ENCODE peak calls at places on chromosomes 5 and 9, in five cellular contexts. C, F, S, G and V are unnamed samples.

GRCh38 chr5:41641621-41642020 is 131.2 kb upstream of the PLCXD3 start:
- DNase-seq in C (no peak), F (no peak), S (no peak), G (no peak), V (no peak)

GRCh38 chr9:98383758-98384157 is 128.3 kb upstream of the TBC1D2 start:
- DNase-seq in C (no peak), F (no peak), S (no peak), G (no peak), V (no peak)

GRCh38 chr5:81171769-81172168 is 61.4 kb upstream of the CKMT2 start:
- DNase-seq in C (no peak), F (no peak), S (no peak), G (no peak), V (no peak)

GRCh38 chr9:113573303-113573958 is 109.9 kb downstream of the RGS3 start:
- DNase-seq in C (no peak), F (no peak), S (no peak), G (no peak), V (no peak)

GRCh38 chr9:22683393-22684075 is 236.9 kb downstream of the DMRTA1 start:
- DNase-seq in C (no peak), F (no peak), S (peak; percentile 3), G (no peak), V (no peak)

GRCh38 chr5:95283022-95283615 is 1.8 kb downstream of the MCTP1 start:
- DNase-seq in C (peak; percentile 25), F (no peak), S (no peak), G (no peak), V (no peak)

GRCh38 chr9:98874721-98875255 is 67.3 kb downstream of the GALNT12 start:
- DNase-seq in C (no peak), F (no peak), S (no peak), G (no peak), V (no peak)

GRCh38 chr9:104836235-104836634 is 72.3 kb downstream of the NIPSNAP3B start:
- DNase-seq in C (no peak), F (no peak), S (no peak), G (no peak), V (no peak)

GRCh38 chr5:102421647-102422046 is 77.2 kb downstream of the SLCO6A1 start:
- DNase-seq in C (no peak), F (no peak), S (no peak), G (no peak), V (no peak)

GRCh38 chr9:38376266-38376665 is 16.2 kb upstream of the ALDH1B1 start:
- DNase-seq in C (no peak), F (no peak), S (no peak), G (no peak), V (no peak)

GRCh38 chr5:178590141-178590923 is at the start of gene COL23A1:
- DNase-seq in C (no peak), F (no peak), S (no peak), G (peak; percentile 74), V (no peak)

GRCh38 chr5:82163459-82164108 is 114.6 kb downstream of the RPS23 start:
- DNase-seq in C (no peak), F (no peak), S (no peak), G (no peak), V (no peak)

GRCh38 chr5:158976035-158976434 is 123.7 kb downstream of the EBF1 start:
- DNase-seq in C (no peak), F (no peak), S (no peak), G (no peak), V (no peak)

GRCh38 chr5:72470817-72471216 is 36.4 kb downstream of the ZNF366 start:
- DNase-seq in C (no peak), F (no peak), S (peak; percentile 61), G (no peak), V (no peak)

GRCh38 chr5:107533946-107534876 is 136.5 kb downstream of the EFNA5 start:
- DNase-seq in C (no peak), F (no peak), S (no peak), G (no peak), V (no peak)

GRCh38 chr5:159210306-159210722 is 961 bp upstream of the RNF145 start:
- DNase-seq in C (no peak), F (no peak), S (no peak), G (no peak), V (no peak)

GRCh38 chr9:68741751-68742730 is 37.0 kb downstream of the PIP5K1B start:
- DNase-seq in C (no peak), F (no peak), S (no peak), G (no peak), V (no peak)

GRCh38 chr5:9188131-9188530 is 357.7 kb downstream of the SEMA5A start:
- DNase-seq in C (no peak), F (no peak), S (peak; percentile 11), G (no peak), V (no peak)

GRCh38 chr5:93578813-93579560 is 2.0 kb downstream of the NR2F1-AS1 start:
- DNase-seq in C (no peak), F (no peak), S (peak; percentile 40), G (peak; percentile 22), V (no peak)

GRCh38 chr5:54317511-54318260 is 7.3 kb upstream of the ARL15 start:
- DNase-seq in C (no peak), F (no peak), S (no peak), G (no peak), V (no peak)

GRCh38 chr5:37197340-37198050 is 51.7 kb downstream of the CPLANE1 start:
- DNase-seq in C (no peak), F (no peak), S (no peak), G (no peak), V (no peak)

GRCh38 chr9:114386886-114387677 is 700 bp downstream of the AKNA start:
- DNase-seq in C (no peak), F (no peak), S (no peak), G (peak; percentile 54), V (no peak)

GRCh38 chr9:121914604-121915303 is 178.4 kb downstream of the TTLL11 start:
- DNase-seq in C (no peak), F (no peak), S (no peak), G (no peak), V (no peak)

GRCh38 chr5:59548807-59549357 is 344.6 kb downstream of the PDE4D start:
- DNase-seq in C (peak; percentile 9), F (no peak), S (no peak), G (no peak), V (no peak)

GRCh38 chr9:19404278-19405075 is 4.3 kb upstream of the ACER2 start:
- DNase-seq in C (no peak), F (no peak), S (no peak), G (no peak), V (no peak)

GRCh38 chr5:121263456-121263855 is 588.2 kb upstream of the FTMT start:
- DNase-seq in C (no peak), F (no peak), S (no peak), G (no peak), V (no peak)

GRCh38 chr9:84239341-84239740 is 101.2 kb downstream of the SLC28A3 start:
- DNase-seq in C (no peak), F (no peak), S (no peak), G (no peak), V (no peak)

GRCh38 chr9:69671291-69671903 is 774 bp downstream of the APBA1 start:
- DNase-seq in C (no peak), F (no peak), S (no peak), G (no peak), V (no peak)

GRCh38 chr5:60295423-60295822 is 401.9 kb upstream of the PDE4D start:
- DNase-seq in C (no peak), F (no peak), S (no peak), G (no peak), V (no peak)

GRCh38 chr5:142314129-142314528 is 10.7 kb downstream of the SPRY4 start:
- DNase-seq in C (no peak), F (no peak), S (no peak), G (no peak), V (no peak)